ENCODE peak calls at places on chromosomes 11 and 22, in nine cellular contexts. One of them, this sample, is unnamed.

GRCh38 chr11:65557280-65558001 is 718 bp downstream of the LTBP3 start:
- DNase-seq in HCT116: no peak
- DNase-seq in NAMALWA: no peak
- DNase-seq in SHP77: no peak
- DNase-seq in erythroblast: no peak
- DNase-seq in activated T-helper 1 cell treated with anti-CD3 and anti-CD28 coated beads, Interleukin-12 subunit alpha, Interleukin-12 subunit beta, Interleukin-2, Interleukin-4 antibody, amounts not matched to agents 30 ng/mL and 10 ng/mL and 1 ng/mL, durations not matched to agents 14 hours and 24 hours and 36 hours: no peak
- DNase-seq in brain microvascular endothelial cell: no peak
- DNase-seq in lower lobe of right lung: no peak
- DNase-seq in right cardiac atrium: peak; percentile 82
- DNase-seq in this sample: no peak

GRCh38 chr22:32985899-32986772 is 72.0 kb downstream of the SYN3 start:
- DNase-seq in HCT116: peak; percentile 57
- DNase-seq in NAMALWA: peak; percentile 76
- DNase-seq in SHP77: peak; percentile 57
- DNase-seq in erythroblast: peak; percentile 83
- DNase-seq in activated T-helper 1 cell treated with anti-CD3 and anti-CD28 coated beads, Interleukin-12 subunit alpha, Interleukin-12 subunit beta, Interleukin-2, Interleukin-4 antibody, amounts not matched to agents 30 ng/mL and 10 ng/mL and 1 ng/mL, durations not matched to agents 14 hours and 24 hours and 36 hours: peak; percentile 28
- DNase-seq in brain microvascular endothelial cell: peak; percentile 71
- DNase-seq in lower lobe of right lung: peak; percentile 51
- DNase-seq in right cardiac atrium: peak; percentile 67
- DNase-seq in this sample: peak; percentile 71

GRCh38 chr11:46330154-46330886 is 16.9 kb upstream of the DGKZ start:
- DNase-seq in HCT116: no peak
- DNase-seq in NAMALWA: no peak
- DNase-seq in SHP77: no peak
- DNase-seq in erythroblast: no peak
- DNase-seq in activated T-helper 1 cell treated with anti-CD3 and anti-CD28 coated beads, Interleukin-12 subunit alpha, Interleukin-12 subunit beta, Interleukin-2, Interleukin-4 antibody, amounts not matched to agents 30 ng/mL and 10 ng/mL and 1 ng/mL, durations not matched to agents 14 hours and 24 hours and 36 hours: no peak
- DNase-seq in brain microvascular endothelial cell: no peak
- DNase-seq in lower lobe of right lung: no peak
- DNase-seq in right cardiac atrium: no peak
- DNase-seq in this sample: no peak

GRCh38 chr11:100220801-100221200 is 466.3 kb upstream of the ARHGAP42 start:
- DNase-seq in HCT116: no peak
- DNase-seq in NAMALWA: no peak
- DNase-seq in SHP77: no peak
- DNase-seq in erythroblast: no peak
- DNase-seq in activated T-helper 1 cell treated with anti-CD3 and anti-CD28 coated beads, Interleukin-12 subunit alpha, Interleukin-12 subunit beta, Interleukin-2, Interleukin-4 antibody, amounts not matched to agents 30 ng/mL and 10 ng/mL and 1 ng/mL, durations not matched to agents 14 hours and 24 hours and 36 hours: no peak
- DNase-seq in brain microvascular endothelial cell: no peak
- DNase-seq in lower lobe of right lung: no peak
- DNase-seq in right cardiac atrium: no peak
- DNase-seq in this sample: no peak

GRCh38 chr11:127059286-127060200 is 59.0 kb upstream of the KIRREL3 start:
- DNase-seq in HCT116: no peak
- DNase-seq in NAMALWA: no peak
- DNase-seq in SHP77: no peak
- DNase-seq in erythroblast: no peak
- DNase-seq in activated T-helper 1 cell treated with anti-CD3 and anti-CD28 coated beads, Interleukin-12 subunit alpha, Interleukin-12 subunit beta, Interleukin-2, Interleukin-4 antibody, amounts not matched to agents 30 ng/mL and 10 ng/mL and 1 ng/mL, durations not matched to agents 14 hours and 24 hours and 36 hours: no peak
- DNase-seq in brain microvascular endothelial cell: no peak
- DNase-seq in lower lobe of right lung: no peak
- DNase-seq in right cardiac atrium: no peak
- DNase-seq in this sample: no peak

GRCh38 chr22:36386351-36386899 is 1.3 kb downstream of the MYH9 start:
- DNase-seq in HCT116: no peak
- DNase-seq in NAMALWA: peak; percentile 59
- DNase-seq in SHP77: no peak
- DNase-seq in erythroblast: peak; percentile 58
- DNase-seq in activated T-helper 1 cell treated with anti-CD3 and anti-CD28 coated beads, Interleukin-12 subunit alpha, Interleukin-12 subunit beta, Interleukin-2, Interleukin-4 antibody, amounts not matched to agents 30 ng/mL and 10 ng/mL and 1 ng/mL, durations not matched to agents 14 hours and 24 hours and 36 hours: peak; percentile 49
- DNase-seq in brain microvascular endothelial cell: no peak
- DNase-seq in lower lobe of right lung: peak; percentile 66
- DNase-seq in right cardiac atrium: peak; percentile 67
- DNase-seq in this sample: no peak

GRCh38 chr22:42344391-42344861 is 74.0 kb upstream of the TCF20 start:
- DNase-seq in HCT116: no peak
- DNase-seq in NAMALWA: no peak
- DNase-seq in SHP77: no peak
- DNase-seq in erythroblast: no peak
- DNase-seq in activated T-helper 1 cell treated with anti-CD3 and anti-CD28 coated beads, Interleukin-12 subunit alpha, Interleukin-12 subunit beta, Interleukin-2, Interleukin-4 antibody, amounts not matched to agents 30 ng/mL and 10 ng/mL and 1 ng/mL, durations not matched to agents 14 hours and 24 hours and 36 hours: no peak
- DNase-seq in brain microvascular endothelial cell: peak; percentile 6
- DNase-seq in lower lobe of right lung: no peak
- DNase-seq in right cardiac atrium: peak; percentile 87
- DNase-seq in this sample: no peak

GRCh38 chr11:35523351-35523768 is 2.1 kb downstream of the PAMR1 start:
- DNase-seq in HCT116: no peak
- DNase-seq in NAMALWA: no peak
- DNase-seq in SHP77: no peak
- DNase-seq in erythroblast: no peak
- DNase-seq in activated T-helper 1 cell treated with anti-CD3 and anti-CD28 coated beads, Interleukin-12 subunit alpha, Interleukin-12 subunit beta, Interleukin-2, Interleukin-4 antibody, amounts not matched to agents 30 ng/mL and 10 ng/mL and 1 ng/mL, durations not matched to agents 14 hours and 24 hours and 36 hours: no peak
- DNase-seq in brain microvascular endothelial cell: no peak
- DNase-seq in lower lobe of right lung: no peak
- DNase-seq in right cardiac atrium: no peak
- DNase-seq in this sample: peak; percentile 62

GRCh38 chr22:25899566-25899965 is 157.6 kb downstream of the MYO18B start:
- DNase-seq in HCT116: no peak
- DNase-seq in NAMALWA: no peak
- DNase-seq in SHP77: no peak
- DNase-seq in erythroblast: no peak
- DNase-seq in activated T-helper 1 cell treated with anti-CD3 and anti-CD28 coated beads, Interleukin-12 subunit alpha, Interleukin-12 subunit beta, Interleukin-2, Interleukin-4 antibody, amounts not matched to agents 30 ng/mL and 10 ng/mL and 1 ng/mL, durations not matched to agents 14 hours and 24 hours and 36 hours: no peak
- DNase-seq in brain microvascular endothelial cell: no peak
- DNase-seq in lower lobe of right lung: no peak
- DNase-seq in right cardiac atrium: no peak
- DNase-seq in this sample: no peak

GRCh38 chr11:114319716-114320328 is 23.6 kb downstream of the NNMT start:
- DNase-seq in HCT116: no peak
- DNase-seq in NAMALWA: no peak
- DNase-seq in SHP77: no peak
- DNase-seq in erythroblast: no peak
- DNase-seq in activated T-helper 1 cell treated with anti-CD3 and anti-CD28 coated beads, Interleukin-12 subunit alpha, Interleukin-12 subunit beta, Interleukin-2, Interleukin-4 antibody, amounts not matched to agents 30 ng/mL and 10 ng/mL and 1 ng/mL, durations not matched to agents 14 hours and 24 hours and 36 hours: no peak
- DNase-seq in brain microvascular endothelial cell: no peak
- DNase-seq in lower lobe of right lung: no peak
- DNase-seq in right cardiac atrium: no peak
- DNase-seq in this sample: no peak

GRCh38 chr22:23233084-23233501 is 52.8 kb downstream of the BCR start:
- DNase-seq in HCT116: no peak
- DNase-seq in NAMALWA: no peak
- DNase-seq in SHP77: no peak
- DNase-seq in erythroblast: no peak
- DNase-seq in activated T-helper 1 cell treated with anti-CD3 and anti-CD28 coated beads, Interleukin-12 subunit alpha, Interleukin-12 subunit beta, Interleukin-2, Interleukin-4 antibody, amounts not matched to agents 30 ng/mL and 10 ng/mL and 1 ng/mL, durations not matched to agents 14 hours and 24 hours and 36 hours: no peak
- DNase-seq in brain microvascular endothelial cell: no peak
- DNase-seq in lower lobe of right lung: no peak
- DNase-seq in right cardiac atrium: peak; percentile 78
- DNase-seq in this sample: no peak

GRCh38 chr11:34492806-34493414 is 20.7 kb downstream of the ELF5 start:
- DNase-seq in HCT116: peak; percentile 60
- DNase-seq in NAMALWA: peak; percentile 76
- DNase-seq in SHP77: peak; percentile 38
- DNase-seq in erythroblast: peak; percentile 67
- DNase-seq in activated T-helper 1 cell treated with anti-CD3 and anti-CD28 coated beads, Interleukin-12 subunit alpha, Interleukin-12 subunit beta, Interleukin-2, Interleukin-4 antibody, amounts not matched to agents 30 ng/mL and 10 ng/mL and 1 ng/mL, durations not matched to agents 14 hours and 24 hours and 36 hours: no peak
- DNase-seq in brain microvascular endothelial cell: peak; percentile 59
- DNase-seq in lower lobe of right lung: peak; percentile 68
- DNase-seq in right cardiac atrium: no peak
- DNase-seq in this sample: peak; percentile 51

GRCh38 chr11:130022799-130023198 is 20.2 kb upstream of the PRDM10 start:
- DNase-seq in HCT116: no peak
- DNase-seq in NAMALWA: no peak
- DNase-seq in SHP77: no peak
- DNase-seq in erythroblast: no peak
- DNase-seq in activated T-helper 1 cell treated with anti-CD3 and anti-CD28 coated beads, Interleukin-12 subunit alpha, Interleukin-12 subunit beta, Interleukin-2, Interleukin-4 antibody, amounts not matched to agents 30 ng/mL and 10 ng/mL and 1 ng/mL, durations not matched to agents 14 hours and 24 hours and 36 hours: no peak
- DNase-seq in brain microvascular endothelial cell: no peak
- DNase-seq in lower lobe of right lung: no peak
- DNase-seq in right cardiac atrium: no peak
- DNase-seq in this sample: no peak

GRCh38 chr11:83725718-83726117 is 439.6 kb upstream of the CCDC90B start:
- DNase-seq in HCT116: no peak
- DNase-seq in NAMALWA: peak; percentile 49
- DNase-seq in SHP77: no peak
- DNase-seq in erythroblast: no peak
- DNase-seq in activated T-helper 1 cell treated with anti-CD3 and anti-CD28 coated beads, Interleukin-12 subunit alpha, Interleukin-12 subunit beta, Interleukin-2, Interleukin-4 antibody, amounts not matched to agents 30 ng/mL and 10 ng/mL and 1 ng/mL, durations not matched to agents 14 hours and 24 hours and 36 hours: no peak
- DNase-seq in brain microvascular endothelial cell: no peak
- DNase-seq in lower lobe of right lung: no peak
- DNase-seq in right cardiac atrium: no peak
- DNase-seq in this sample: no peak

GRCh38 chr22:39967996-39968968 is 8.1 kb downstream of the TMA7B start:
- DNase-seq in HCT116: no peak
- DNase-seq in NAMALWA: no peak
- DNase-seq in SHP77: no peak
- DNase-seq in erythroblast: no peak
- DNase-seq in activated T-helper 1 cell treated with anti-CD3 and anti-CD28 coated beads, Interleukin-12 subunit alpha, Interleukin-12 subunit beta, Interleukin-2, Interleukin-4 antibody, amounts not matched to agents 30 ng/mL and 10 ng/mL and 1 ng/mL, durations not matched to agents 14 hours and 24 hours and 36 hours: no peak
- DNase-seq in brain microvascular endothelial cell: no peak
- DNase-seq in lower lobe of right lung: no peak
- DNase-seq in right cardiac atrium: peak; percentile 65
- DNase-seq in this sample: no peak

GRCh38 chr11:75424396-75424795 is 8.6 kb downstream of the KLHL35 start:
- DNase-seq in HCT116: no peak
- DNase-seq in NAMALWA: no peak
- DNase-seq in SHP77: no peak
- DNase-seq in erythroblast: no peak
- DNase-seq in activated T-helper 1 cell treated with anti-CD3 and anti-CD28 coated beads, Interleukin-12 subunit alpha, Interleukin-12 subunit beta, Interleukin-2, Interleukin-4 antibody, amounts not matched to agents 30 ng/mL and 10 ng/mL and 1 ng/mL, durations not matched to agents 14 hours and 24 hours and 36 hours: no peak
- DNase-seq in brain microvascular endothelial cell: no peak
- DNase-seq in lower lobe of right lung: no peak
- DNase-seq in right cardiac atrium: no peak
- DNase-seq in this sample: no peak

GRCh38 chr11:107293677-107294344 is 163.8 kb downstream of the CWF19L2 start:
- DNase-seq in HCT116: no peak
- DNase-seq in NAMALWA: no peak
- DNase-seq in SHP77: no peak
- DNase-seq in erythroblast: no peak
- DNase-seq in activated T-helper 1 cell treated with anti-CD3 and anti-CD28 coated beads, Interleukin-12 subunit alpha, Interleukin-12 subunit beta, Interleukin-2, Interleukin-4 antibody, amounts not matched to agents 30 ng/mL and 10 ng/mL and 1 ng/mL, durations not matched to agents 14 hours and 24 hours and 36 hours: no peak
- DNase-seq in brain microvascular endothelial cell: peak; percentile 5
- DNase-seq in lower lobe of right lung: no peak
- DNase-seq in right cardiac atrium: no peak
- DNase-seq in this sample: no peak

GRCh38 chr11:23903044-23903704 is 593.7 kb upstream of the LUZP2 start:
- DNase-seq in HCT116: no peak
- DNase-seq in NAMALWA: no peak
- DNase-seq in SHP77: no peak
- DNase-seq in erythroblast: no peak
- DNase-seq in activated T-helper 1 cell treated with anti-CD3 and anti-CD28 coated beads, Interleukin-12 subunit alpha, Interleukin-12 subunit beta, Interleukin-2, Interleukin-4 antibody, amounts not matched to agents 30 ng/mL and 10 ng/mL and 1 ng/mL, durations not matched to agents 14 hours and 24 hours and 36 hours: no peak
- DNase-seq in brain microvascular endothelial cell: peak; percentile 95
- DNase-seq in lower lobe of right lung: no peak
- DNase-seq in right cardiac atrium: no peak
- DNase-seq in this sample: peak; percentile 95

GRCh38 chr22:32823024-32823730 is 21.7 kb downstream of the TIMP3 start:
- DNase-seq in HCT116: peak; percentile 43
- DNase-seq in NAMALWA: peak; percentile 21
- DNase-seq in SHP77: no peak
- DNase-seq in erythroblast: peak; percentile 51
- DNase-seq in activated T-helper 1 cell treated with anti-CD3 and anti-CD28 coated beads, Interleukin-12 subunit alpha, Interleukin-12 subunit beta, Interleukin-2, Interleukin-4 antibody, amounts not matched to agents 30 ng/mL and 10 ng/mL and 1 ng/mL, durations not matched to agents 14 hours and 24 hours and 36 hours: no peak
- DNase-seq in brain microvascular endothelial cell: no peak
- DNase-seq in lower lobe of right lung: no peak
- DNase-seq in right cardiac atrium: no peak
- DNase-seq in this sample: peak; percentile 44

GRCh38 chr22:27046126-27046525 is 388.7 kb downstream of the MIAT start:
- DNase-seq in HCT116: no peak
- DNase-seq in NAMALWA: no peak
- DNase-seq in SHP77: no peak
- DNase-seq in erythroblast: no peak
- DNase-seq in activated T-helper 1 cell treated with anti-CD3 and anti-CD28 coated beads, Interleukin-12 subunit alpha, Interleukin-12 subunit beta, Interleukin-2, Interleukin-4 antibody, amounts not matched to agents 30 ng/mL and 10 ng/mL and 1 ng/mL, durations not matched to agents 14 hours and 24 hours and 36 hours: no peak
- DNase-seq in brain microvascular endothelial cell: no peak
- DNase-seq in lower lobe of right lung: no peak
- DNase-seq in right cardiac atrium: no peak
- DNase-seq in this sample: no peak

GRCh38 chr22:19864538-19865106 is 9.9 kb upstream of the GNB1L start:
- DNase-seq in HCT116: no peak
- DNase-seq in NAMALWA: no peak
- DNase-seq in SHP77: no peak
- DNase-seq in erythroblast: no peak
- DNase-seq in activated T-helper 1 cell treated with anti-CD3 and anti-CD28 coated beads, Interleukin-12 subunit alpha, Interleukin-12 subunit beta, Interleukin-2, Interleukin-4 antibody, amounts not matched to agents 30 ng/mL and 10 ng/mL and 1 ng/mL, durations not matched to agents 14 hours and 24 hours and 36 hours: no peak
- DNase-seq in brain microvascular endothelial cell: no peak
- DNase-seq in lower lobe of right lung: no peak
- DNase-seq in right cardiac atrium: no peak
- DNase-seq in this sample: peak; percentile 28

GRCh38 chr11:37223962-37224361 is 625.9 kb upstream of the RAG2 start:
- DNase-seq in HCT116: no peak
- DNase-seq in NAMALWA: no peak
- DNase-seq in SHP77: no peak
- DNase-seq in erythroblast: no peak
- DNase-seq in activated T-helper 1 cell treated with anti-CD3 and anti-CD28 coated beads, Interleukin-12 subunit alpha, Interleukin-12 subunit beta, Interleukin-2, Interleukin-4 antibody, amounts not matched to agents 30 ng/mL and 10 ng/mL and 1 ng/mL, durations not matched to agents 14 hours and 24 hours and 36 hours: no peak
- DNase-seq in brain microvascular endothelial cell: no peak
- DNase-seq in lower lobe of right lung: no peak
- DNase-seq in right cardiac atrium: peak; percentile 29
- DNase-seq in this sample: no peak

GRCh38 chr11:63490551-63491239 is at the start of gene PLAAT5:
- DNase-seq in HCT116: no peak
- DNase-seq in NAMALWA: no peak
- DNase-seq in SHP77: no peak
- DNase-seq in erythroblast: peak; percentile 90
- DNase-seq in activated T-helper 1 cell treated with anti-CD3 and anti-CD28 coated beads, Interleukin-12 subunit alpha, Interleukin-12 subunit beta, Interleukin-2, Interleukin-4 antibody, amounts not matched to agents 30 ng/mL and 10 ng/mL and 1 ng/mL, durations not matched to agents 14 hours and 24 hours and 36 hours: no peak
- DNase-seq in brain microvascular endothelial cell: peak; percentile 6
- DNase-seq in lower lobe of right lung: peak; percentile 64
- DNase-seq in right cardiac atrium: peak; percentile 83
- DNase-seq in this sample: no peak

This sample was measured in IMR-90.